ENCODE peak calls at places on chromosomes 4 and X, in six cellular contexts. One of them, this sample, is unnamed.

GRCh38 chr4:119284876-119285611 is 36.9 kb downstream of the FABP2 start:
- DNase-seq in EH: peak
- DNase-seq in OCI-LY7: no peak
- DNase-seq in nephron progenitor cell: no peak
- DNase-seq in iPS-NIHi11: no peak
- DNase-seq in activated CD8-positive, alpha-beta memory T cell treated with anti-CD3 and anti-CD28 coated beads for 24 hours: no peak
- DNase-seq in this sample: peak

GRCh38 chr4:70518269-70518668 is at the start of gene AMTN:
- DNase-seq in nephron progenitor cell: no peak
- DNase-seq in activated CD8-positive, alpha-beta memory T cell treated with anti-CD3 and anti-CD28 coated beads for 24 hours: no peak
- DNase-seq in EH: no peak
- DNase-seq in OCI-LY7: no peak
- DNase-seq in iPS-NIHi11: no peak
- DNase-seq in this sample: no peak

GRCh38 chrX:107632291-107632690 is 4.0 kb downstream of the PRPS1 start:
- DNase-seq in iPS-NIHi11: no peak
- DNase-seq in activated CD8-positive, alpha-beta memory T cell treated with anti-CD3 and anti-CD28 coated beads for 24 hours: no peak
- DNase-seq in EH: peak
- DNase-seq in nephron progenitor cell: no peak
- DNase-seq in OCI-LY7: no peak
- DNase-seq in this sample: peak

GRCh38 chr4:102527695-102528094 is 26.5 kb downstream of the NFKB1 start:
- DNase-seq in OCI-LY7: no peak
- DNase-seq in iPS-NIHi11: no peak
- DNase-seq in activated CD8-positive, alpha-beta memory T cell treated with anti-CD3 and anti-CD28 coated beads for 24 hours: no peak
- DNase-seq in nephron progenitor cell: no peak
- DNase-seq in EH: no peak
- DNase-seq in this sample: no peak

GRCh38 chr4:673349-674091 is 556 bp downstream of the ATP5ME start:
- DNase-seq in OCI-LY7: peak
- DNase-seq in iPS-NIHi11: no peak
- DNase-seq in EH: peak
- DNase-seq in activated CD8-positive, alpha-beta memory T cell treated with anti-CD3 and anti-CD28 coated beads for 24 hours: no peak
- DNase-seq in nephron progenitor cell: peak
- DNase-seq in this sample: no peak

GRCh38 chrX:23668335-23668734 is 1.0 kb downstream of the PRDX4 start:
- DNase-seq in iPS-NIHi11: no peak
- DNase-seq in activated CD8-positive, alpha-beta memory T cell treated with anti-CD3 and anti-CD28 coated beads for 24 hours: no peak
- DNase-seq in EH: peak
- DNase-seq in OCI-LY7: no peak
- DNase-seq in nephron progenitor cell: no peak
- DNase-seq in this sample: no peak

GRCh38 chr4:167903291-167903721 is 189.0 kb upstream of the ANXA10 start:
- DNase-seq in OCI-LY7: no peak
- DNase-seq in nephron progenitor cell: no peak
- DNase-seq in EH: peak
- DNase-seq in activated CD8-positive, alpha-beta memory T cell treated with anti-CD3 and anti-CD28 coated beads for 24 hours: no peak
- DNase-seq in iPS-NIHi11: no peak
- DNase-seq in this sample: peak

GRCh38 chrX:136850441-136851175 is 29.9 kb downstream of the RBMX start:
- DNase-seq in iPS-NIHi11: no peak
- DNase-seq in nephron progenitor cell: no peak
- DNase-seq in activated CD8-positive, alpha-beta memory T cell treated with anti-CD3 and anti-CD28 coated beads for 24 hours: no peak
- DNase-seq in EH: no peak
- DNase-seq in OCI-LY7: no peak
- DNase-seq in this sample: no peak

GRCh38 chr4:6331018-6331417 is 61.4 kb downstream of the WFS1 start:
- DNase-seq in activated CD8-positive, alpha-beta memory T cell treated with anti-CD3 and anti-CD28 coated beads for 24 hours: no peak
- DNase-seq in nephron progenitor cell: no peak
- DNase-seq in iPS-NIHi11: peak
- DNase-seq in OCI-LY7: peak
- DNase-seq in EH: peak
- DNase-seq in this sample: no peak

GRCh38 chr4:155738548-155738947 is 20.3 kb upstream of the GUCY1B1 start:
- DNase-seq in activated CD8-positive, alpha-beta memory T cell treated with anti-CD3 and anti-CD28 coated beads for 24 hours: no peak
- DNase-seq in iPS-NIHi11: no peak
- DNase-seq in OCI-LY7: no peak
- DNase-seq in nephron progenitor cell: no peak
- DNase-seq in EH: peak
- DNase-seq in this sample: peak

GRCh38 chr4:1406416-1406945 is at the start of gene NKX1-1:
- DNase-seq in activated CD8-positive, alpha-beta memory T cell treated with anti-CD3 and anti-CD28 coated beads for 24 hours: peak
- DNase-seq in iPS-NIHi11: peak
- DNase-seq in nephron progenitor cell: no peak
- DNase-seq in EH: no peak
- DNase-seq in OCI-LY7: no peak
- DNase-seq in this sample: no peak

GRCh38 chr4:41533685-41534084 is 4.3 kb upstream of the LIMCH1 start:
- DNase-seq in activated CD8-positive, alpha-beta memory T cell treated with anti-CD3 and anti-CD28 coated beads for 24 hours: no peak
- DNase-seq in OCI-LY7: no peak
- DNase-seq in iPS-NIHi11: no peak
- DNase-seq in EH: peak
- DNase-seq in nephron progenitor cell: no peak
- DNase-seq in this sample: no peak

GRCh38 chrX:154546354-154547244 is at the start of gene G6PD:
- DNase-seq in iPS-NIHi11: peak
- DNase-seq in EH: peak
- DNase-seq in OCI-LY7: peak
- DNase-seq in nephron progenitor cell: peak
- DNase-seq in activated CD8-positive, alpha-beta memory T cell treated with anti-CD3 and anti-CD28 coated beads for 24 hours: peak
- DNase-seq in this sample: no peak

GRCh38 chr4:61580721-61581377 is 380.7 kb downstream of the ADGRL3 start:
- DNase-seq in activated CD8-positive, alpha-beta memory T cell treated with anti-CD3 and anti-CD28 coated beads for 24 hours: no peak
- DNase-seq in EH: no peak
- DNase-seq in OCI-LY7: no peak
- DNase-seq in iPS-NIHi11: no peak
- DNase-seq in nephron progenitor cell: no peak
- DNase-seq in this sample: peak

GRCh38 chr4:26120098-26120795 is 200.6 kb upstream of the RBPJ start:
- DNase-seq in activated CD8-positive, alpha-beta memory T cell treated with anti-CD3 and anti-CD28 coated beads for 24 hours: no peak
- DNase-seq in EH: no peak
- DNase-seq in OCI-LY7: no peak
- DNase-seq in iPS-NIHi11: no peak
- DNase-seq in nephron progenitor cell: no peak
- DNase-seq in this sample: no peak

GRCh38 chrX:38768079-38768478 is 33.2 kb upstream of the MID1IP1 start:
- DNase-seq in activated CD8-positive, alpha-beta memory T cell treated with anti-CD3 and anti-CD28 coated beads for 24 hours: no peak
- DNase-seq in EH: peak
- DNase-seq in OCI-LY7: peak
- DNase-seq in nephron progenitor cell: no peak
- DNase-seq in iPS-NIHi11: no peak
- DNase-seq in this sample: peak

GRCh38 chr4:90211174-90211573 is 84.0 kb downstream of the CCSER1 start:
- DNase-seq in iPS-NIHi11: no peak
- DNase-seq in EH: no peak
- DNase-seq in nephron progenitor cell: no peak
- DNase-seq in activated CD8-positive, alpha-beta memory T cell treated with anti-CD3 and anti-CD28 coated beads for 24 hours: no peak
- DNase-seq in OCI-LY7: no peak
- DNase-seq in this sample: no peak

GRCh38 chr4:151921371-151921770 is 160.6 kb upstream of the GATB start:
- DNase-seq in activated CD8-positive, alpha-beta memory T cell treated with anti-CD3 and anti-CD28 coated beads for 24 hours: no peak
- DNase-seq in iPS-NIHi11: no peak
- DNase-seq in OCI-LY7: no peak
- DNase-seq in EH: peak
- DNase-seq in nephron progenitor cell: no peak
- DNase-seq in this sample: peak

GRCh38 chr4:112290341-112290740 is 4.6 kb upstream of the TIFA start:
- DNase-seq in nephron progenitor cell: no peak
- DNase-seq in iPS-NIHi11: no peak
- DNase-seq in EH: no peak
- DNase-seq in OCI-LY7: no peak
- DNase-seq in activated CD8-positive, alpha-beta memory T cell treated with anti-CD3 and anti-CD28 coated beads for 24 hours: no peak
- DNase-seq in this sample: no peak

GRCh38 chr4:7083597-7084563 is 16.0 kb upstream of the GRPEL1 start:
- DNase-seq in activated CD8-positive, alpha-beta memory T cell treated with anti-CD3 and anti-CD28 coated beads for 24 hours: no peak
- DNase-seq in nephron progenitor cell: no peak
- DNase-seq in EH: no peak
- DNase-seq in OCI-LY7: no peak
- DNase-seq in iPS-NIHi11: no peak
- DNase-seq in this sample: no peak

GRCh38 chrX:112164420-112164819 is 81.8 kb upstream of the TRPC5 start:
- DNase-seq in EH: no peak
- DNase-seq in nephron progenitor cell: no peak
- DNase-seq in iPS-NIHi11: no peak
- DNase-seq in OCI-LY7: no peak
- DNase-seq in activated CD8-positive, alpha-beta memory T cell treated with anti-CD3 and anti-CD28 coated beads for 24 hours: no peak
- DNase-seq in this sample: no peak

GRCh38 chrX:21374994-21375794 is 976 bp downstream of the CNKSR2 start:
- DNase-seq in activated CD8-positive, alpha-beta memory T cell treated with anti-CD3 and anti-CD28 coated beads for 24 hours: peak
- DNase-seq in OCI-LY7: no peak
- DNase-seq in EH: no peak
- DNase-seq in iPS-NIHi11: peak
- DNase-seq in nephron progenitor cell: peak
- DNase-seq in this sample: no peak

GRCh38 chrX:153551135-153551534 is 33.7 kb downstream of the ATP2B3 start:
- DNase-seq in EH: peak
- DNase-seq in iPS-NIHi11: no peak
- DNase-seq in activated CD8-positive, alpha-beta memory T cell treated with anti-CD3 and anti-CD28 coated beads for 24 hours: no peak
- DNase-seq in nephron progenitor cell: no peak
- DNase-seq in OCI-LY7: no peak
- DNase-seq in this sample: no peak

GRCh38 chrX:101550362-101550761 is at the start of gene ARMCX1:
- DNase-seq in iPS-NIHi11: peak
- DNase-seq in OCI-LY7: no peak
- DNase-seq in nephron progenitor cell: peak
- DNase-seq in activated CD8-positive, alpha-beta memory T cell treated with anti-CD3 and anti-CD28 coated beads for 24 hours: peak
- DNase-seq in EH: peak
- DNase-seq in this sample: peak

GRCh38 chrX:44459501-44459900 is 83.2 kb downstream of the FUNDC1 start:
- DNase-seq in EH: no peak
- DNase-seq in iPS-NIHi11: no peak
- DNase-seq in nephron progenitor cell: no peak
- DNase-seq in activated CD8-positive, alpha-beta memory T cell treated with anti-CD3 and anti-CD28 coated beads for 24 hours: no peak
- DNase-seq in OCI-LY7: no peak
- DNase-seq in this sample: peak

GRCh38 chr4:5365071-5366008 is 314.1 kb downstream of the STK32B start:
- DNase-seq in nephron progenitor cell: no peak
- DNase-seq in OCI-LY7: no peak
- DNase-seq in iPS-NIHi11: no peak
- DNase-seq in activated CD8-positive, alpha-beta memory T cell treated with anti-CD3 and anti-CD28 coated beads for 24 hours: no peak
- DNase-seq in EH: peak
- DNase-seq in this sample: peak

GRCh38 chr4:183563874-183564273 is 59.0 kb downstream of the ING2 start:
- DNase-seq in OCI-LY7: no peak
- DNase-seq in nephron progenitor cell: no peak
- DNase-seq in activated CD8-positive, alpha-beta memory T cell treated with anti-CD3 and anti-CD28 coated beads for 24 hours: no peak
- DNase-seq in EH: peak
- DNase-seq in iPS-NIHi11: no peak
- DNase-seq in this sample: peak

GRCh38 chr4:102455750-102456149 is 45.4 kb upstream of the NFKB1 start:
- DNase-seq in iPS-NIHi11: no peak
- DNase-seq in nephron progenitor cell: no peak
- DNase-seq in OCI-LY7: no peak
- DNase-seq in EH: no peak
- DNase-seq in activated CD8-positive, alpha-beta memory T cell treated with anti-CD3 and anti-CD28 coated beads for 24 hours: no peak
- DNase-seq in this sample: no peak

GRCh38 chr4:41644288-41644914 is 104.1 kb downstream of the PHOX2B start:
- DNase-seq in activated CD8-positive, alpha-beta memory T cell treated with anti-CD3 and anti-CD28 coated beads for 24 hours: no peak
- DNase-seq in OCI-LY7: no peak
- DNase-seq in iPS-NIHi11: peak
- DNase-seq in EH: peak
- DNase-seq in nephron progenitor cell: peak
- DNase-seq in this sample: peak

GRCh38 chrX:130916636-130917422 is 13.8 kb upstream of the ENOX2 start:
- DNase-seq in activated CD8-positive, alpha-beta memory T cell treated with anti-CD3 and anti-CD28 coated beads for 24 hours: peak
- DNase-seq in nephron progenitor cell: peak
- DNase-seq in OCI-LY7: peak
- DNase-seq in EH: peak
- DNase-seq in iPS-NIHi11: peak
- DNase-seq in this sample: peak

GRCh38 chrX:20361890-20362262 is 95.2 kb upstream of the RPS6KA3 start:
- DNase-seq in nephron progenitor cell: no peak
- DNase-seq in OCI-LY7: no peak
- DNase-seq in iPS-NIHi11: no peak
- DNase-seq in EH: peak
- DNase-seq in activated CD8-positive, alpha-beta memory T cell treated with anti-CD3 and anti-CD28 coated beads for 24 hours: no peak
- DNase-seq in this sample: peak

GRCh38 chrX:103792916-103793540 is 16.4 kb downstream of the PLP1 start:
- DNase-seq in nephron progenitor cell: no peak
- DNase-seq in EH: peak
- DNase-seq in OCI-LY7: no peak
- DNase-seq in iPS-NIHi11: no peak
- DNase-seq in activated CD8-positive, alpha-beta memory T cell treated with anti-CD3 and anti-CD28 coated beads for 24 hours: no peak
- DNase-seq in this sample: peak

GRCh38 chrX:69504626-69505612 is 793 bp downstream of the NALF2 start:
- DNase-seq in nephron progenitor cell: peak
- DNase-seq in OCI-LY7: peak
- DNase-seq in activated CD8-positive, alpha-beta memory T cell treated with anti-CD3 and anti-CD28 coated beads for 24 hours: no peak
- DNase-seq in EH: no peak
- DNase-seq in iPS-NIHi11: peak
- DNase-seq in this sample: no peak

GRCh38 chr4:140296335-140296753 is 77.1 kb upstream of the SCOC start:
- DNase-seq in OCI-LY7: no peak
- DNase-seq in EH: peak
- DNase-seq in iPS-NIHi11: peak
- DNase-seq in activated CD8-positive, alpha-beta memory T cell treated with anti-CD3 and anti-CD28 coated beads for 24 hours: no peak
- DNase-seq in nephron progenitor cell: peak
- DNase-seq in this sample: peak

GRCh38 chr4:26273308-26273980 is 47.4 kb upstream of the RBPJ start:
- DNase-seq in activated CD8-positive, alpha-beta memory T cell treated with anti-CD3 and anti-CD28 coated beads for 24 hours: no peak
- DNase-seq in iPS-NIHi11: peak
- DNase-seq in nephron progenitor cell: peak
- DNase-seq in EH: no peak
- DNase-seq in OCI-LY7: no peak
- DNase-seq in this sample: no peak

GRCh38 chr4:10983274-10983673 is 298.7 kb upstream of the CLNK start:
- DNase-seq in OCI-LY7: peak
- DNase-seq in nephron progenitor cell: no peak
- DNase-seq in iPS-NIHi11: no peak
- DNase-seq in EH: no peak
- DNase-seq in activated CD8-positive, alpha-beta memory T cell treated with anti-CD3 and anti-CD28 coated beads for 24 hours: no peak
- DNase-seq in this sample: no peak

GRCh38 chrX:104987063-104987462 is 233.4 kb downstream of the TEX13A start:
- DNase-seq in iPS-NIHi11: no peak
- DNase-seq in activated CD8-positive, alpha-beta memory T cell treated with anti-CD3 and anti-CD28 coated beads for 24 hours: no peak
- DNase-seq in nephron progenitor cell: no peak
- DNase-seq in EH: no peak
- DNase-seq in OCI-LY7: no peak
- DNase-seq in this sample: peak

GRCh38 chr4:66943117-66943516 is 602.2 kb downstream of the CENPC start:
- DNase-seq in OCI-LY7: no peak
- DNase-seq in EH: no peak
- DNase-seq in nephron progenitor cell: no peak
- DNase-seq in activated CD8-positive, alpha-beta memory T cell treated with anti-CD3 and anti-CD28 coated beads for 24 hours: no peak
- DNase-seq in iPS-NIHi11: no peak
- DNase-seq in this sample: no peak

GRCh38 chr4:108512615-108513505 is 107.5 kb upstream of the RPL34 start:
- DNase-seq in iPS-NIHi11: peak
- DNase-seq in nephron progenitor cell: peak
- DNase-seq in OCI-LY7: no peak
- DNase-seq in activated CD8-positive, alpha-beta memory T cell treated with anti-CD3 and anti-CD28 coated beads for 24 hours: peak
- DNase-seq in EH: peak
- DNase-seq in this sample: peak

GRCh38 chr4:171794528-171794927 is 18.7 kb upstream of the GALNTL6 start:
- DNase-seq in OCI-LY7: no peak
- DNase-seq in nephron progenitor cell: no peak
- DNase-seq in activated CD8-positive, alpha-beta memory T cell treated with anti-CD3 and anti-CD28 coated beads for 24 hours: no peak
- DNase-seq in EH: no peak
- DNase-seq in iPS-NIHi11: peak
- DNase-seq in this sample: no peak